ENCODE peak calls at places on chromosome 10, in four cellular contexts. One of them, this sample, is unnamed.

GRCh38 chr10:25059990-25060389 is 43.6 kb downstream of the THNSL1 start:
- DNase-seq in H1: no peak
- DNase-seq in coronary artery: peak; percentile 80
- DNase-seq in CD8-positive, alpha-beta T cell: no peak
- DNase-seq in this sample: peak; percentile 93

GRCh38 chr10:68543004-68543918 is 15.9 kb upstream of the SLC25A16 start:
- DNase-seq in H1: no peak
- DNase-seq in coronary artery: no peak
- DNase-seq in CD8-positive, alpha-beta T cell: no peak
- DNase-seq in this sample: no peak

GRCh38 chr10:78209987-78210386 is 176.3 kb downstream of the RPS24 start:
- DNase-seq in H1: no peak
- DNase-seq in coronary artery: no peak
- DNase-seq in CD8-positive, alpha-beta T cell: no peak
- DNase-seq in this sample: no peak

GRCh38 chr10:11879387-11880168 is 56.4 kb downstream of the PROSER2 start:
- DNase-seq in H1: no peak
- DNase-seq in coronary artery: no peak
- DNase-seq in CD8-positive, alpha-beta T cell: no peak
- DNase-seq in this sample: no peak

GRCh38 chr10:59434463-59435326 is 72.3 kb upstream of the FAM13C start:
- DNase-seq in H1: no peak
- DNase-seq in coronary artery: no peak
- DNase-seq in CD8-positive, alpha-beta T cell: no peak
- DNase-seq in this sample: peak; percentile 50

GRCh38 chr10:128373071-128373749 is 247.0 kb upstream of the MKI67 start:
- DNase-seq in H1: no peak
- DNase-seq in coronary artery: no peak
- DNase-seq in CD8-positive, alpha-beta T cell: no peak
- DNase-seq in this sample: no peak

GRCh38 chr10:24242562-24242961 is 33.6 kb downstream of the KIAA1217 start:
- DNase-seq in H1: no peak
- DNase-seq in coronary artery: no peak
- DNase-seq in CD8-positive, alpha-beta T cell: no peak
- DNase-seq in this sample: no peak

GRCh38 chr10:127046975-127047877 is 142.0 kb downstream of the DOCK1 start:
- DNase-seq in H1: no peak
- DNase-seq in coronary artery: no peak
- DNase-seq in CD8-positive, alpha-beta T cell: no peak
- DNase-seq in this sample: peak; percentile 23

GRCh38 chr10:79060641-79061255 is 8.0 kb upstream of the ZMIZ1 start:
- DNase-seq in H1: no peak
- DNase-seq in coronary artery: peak; percentile 41
- DNase-seq in CD8-positive, alpha-beta T cell: no peak
- DNase-seq in this sample: no peak

GRCh38 chr10:102230861-102231356 is 4.8 kb downstream of the ELOVL3 start:
- DNase-seq in H1: no peak
- DNase-seq in coronary artery: peak; percentile 64
- DNase-seq in CD8-positive, alpha-beta T cell: peak; percentile 23
- DNase-seq in this sample: peak; percentile 17

GRCh38 chr10:46514899-46515298 is 41.6 kb downstream of the GPRIN2 start:
- DNase-seq in H1: no peak
- DNase-seq in coronary artery: no peak
- DNase-seq in CD8-positive, alpha-beta T cell: no peak
- DNase-seq in this sample: no peak

GRCh38 chr10:33315891-33316290 is 18.6 kb downstream of the NRP1 start:
- DNase-seq in H1: no peak
- DNase-seq in coronary artery: no peak
- DNase-seq in CD8-positive, alpha-beta T cell: no peak
- DNase-seq in this sample: peak; percentile 63

GRCh38 chr10:33880291-33880690 is 545.8 kb upstream of the NRP1 start:
- DNase-seq in H1: no peak
- DNase-seq in coronary artery: no peak
- DNase-seq in CD8-positive, alpha-beta T cell: no peak
- DNase-seq in this sample: peak; percentile 24

GRCh38 chr10:131901181-131901829 is 497 bp downstream of the PPP2R2D start:
- DNase-seq in H1: no peak
- DNase-seq in coronary artery: peak; percentile 79
- DNase-seq in CD8-positive, alpha-beta T cell: peak; percentile 26
- DNase-seq in this sample: peak; percentile 18

GRCh38 chr10:92239600-92240288 is 51.1 kb downstream of the CPEB3 start:
- DNase-seq in H1: no peak
- DNase-seq in coronary artery: peak; percentile 74
- DNase-seq in CD8-positive, alpha-beta T cell: peak; percentile 2
- DNase-seq in this sample: peak; percentile 45

GRCh38 chr10:99924856-99925255 is 84.9 kb downstream of the DNMBP start:
- DNase-seq in H1: no peak
- DNase-seq in coronary artery: no peak
- DNase-seq in CD8-positive, alpha-beta T cell: no peak
- DNase-seq in this sample: no peak

GRCh38 chr10:90993340-90993739 is 72.5 kb upstream of the ANKRD1 start:
- DNase-seq in H1: no peak
- DNase-seq in coronary artery: no peak
- DNase-seq in CD8-positive, alpha-beta T cell: no peak
- DNase-seq in this sample: peak; percentile 11

GRCh38 chr10:119496282-119496681 is 46.2 kb downstream of the RGS10 start:
- DNase-seq in H1: no peak
- DNase-seq in coronary artery: no peak
- DNase-seq in CD8-positive, alpha-beta T cell: no peak
- DNase-seq in this sample: no peak

GRCh38 chr10:117677239-117677638 is 134.7 kb downstream of the EMX2 start:
- DNase-seq in H1: no peak
- DNase-seq in coronary artery: peak; percentile 7
- DNase-seq in CD8-positive, alpha-beta T cell: no peak
- DNase-seq in this sample: no peak

GRCh38 chr10:110632591-110633215 is 11.4 kb upstream of the RBM20 start:
- DNase-seq in H1: no peak
- DNase-seq in coronary artery: no peak
- DNase-seq in CD8-positive, alpha-beta T cell: no peak
- DNase-seq in this sample: no peak

GRCh38 chr10:31139497-31139896 is 107.8 kb upstream of the ZNF438 start:
- DNase-seq in H1: no peak
- DNase-seq in coronary artery: no peak
- DNase-seq in CD8-positive, alpha-beta T cell: no peak
- DNase-seq in this sample: no peak

GRCh38 chr10:78894089-78894840 is 174.5 kb upstream of the ZMIZ1 start:
- DNase-seq in H1: no peak
- DNase-seq in coronary artery: no peak
- DNase-seq in CD8-positive, alpha-beta T cell: no peak
- DNase-seq in this sample: no peak

GRCh38 chr10:68900427-68901105 is 549 bp upstream of the DDX50 start:
- DNase-seq in H1: no peak
- DNase-seq in coronary artery: no peak
- DNase-seq in CD8-positive, alpha-beta T cell: no peak
- DNase-seq in this sample: no peak

GRCh38 chr10:62153191-62153590 is 115.5 kb downstream of the RTKN2 start:
- DNase-seq in H1: no peak
- DNase-seq in coronary artery: no peak
- DNase-seq in CD8-positive, alpha-beta T cell: no peak
- DNase-seq in this sample: peak; percentile 86

GRCh38 chr10:30384791-30385201 is 35.7 kb upstream of the MTPAP start:
- DNase-seq in H1: no peak
- DNase-seq in coronary artery: no peak
- DNase-seq in CD8-positive, alpha-beta T cell: no peak
- DNase-seq in this sample: peak; percentile 39

GRCh38 chr10:27360581-27361172 is 120.1 kb upstream of the ACBD5 start:
- DNase-seq in H1: peak; percentile 31
- DNase-seq in coronary artery: no peak
- DNase-seq in CD8-positive, alpha-beta T cell: peak; percentile 80
- DNase-seq in this sample: peak; percentile 88

GRCh38 chr10:35896011-35896410 is 253.9 kb upstream of the FZD8 start:
- DNase-seq in H1: no peak
- DNase-seq in coronary artery: no peak
- DNase-seq in CD8-positive, alpha-beta T cell: no peak
- DNase-seq in this sample: peak; percentile 63

GRCh38 chr10:103967433-103968142 is 648 bp downstream of the SLK start:
- DNase-seq in H1: no peak
- DNase-seq in coronary artery: no peak
- DNase-seq in CD8-positive, alpha-beta T cell: no peak
- DNase-seq in this sample: peak; percentile 24

GRCh38 chr10:87038786-87039185 is 18.7 kb downstream of the FAM25A start:
- DNase-seq in H1: no peak
- DNase-seq in coronary artery: no peak
- DNase-seq in CD8-positive, alpha-beta T cell: no peak
- DNase-seq in this sample: no peak

GRCh38 chr10:19935106-19935505 is 118.9 kb downstream of the PLXDC2 start:
- DNase-seq in H1: no peak
- DNase-seq in coronary artery: no peak
- DNase-seq in CD8-positive, alpha-beta T cell: no peak
- DNase-seq in this sample: no peak

GRCh38 chr10:117896517-117896916 is 150.2 kb downstream of the RAB11FIP2 start:
- DNase-seq in H1: no peak
- DNase-seq in coronary artery: no peak
- DNase-seq in CD8-positive, alpha-beta T cell: no peak
- DNase-seq in this sample: no peak

GRCh38 chr10:7409045-7409731 is 1.6 kb downstream of the SFMBT2 start:
- DNase-seq in H1: no peak
- DNase-seq in coronary artery: no peak
- DNase-seq in CD8-positive, alpha-beta T cell: no peak
- DNase-seq in this sample: peak; percentile 14

GRCh38 chr10:71038234-71038633 is 149.9 kb upstream of the PCBD1 start:
- DNase-seq in H1: no peak
- DNase-seq in coronary artery: no peak
- DNase-seq in CD8-positive, alpha-beta T cell: no peak
- DNase-seq in this sample: no peak

GRCh38 chr10:77455538-77455937 is 182.1 kb downstream of the KCNMA1 start:
- DNase-seq in H1: no peak
- DNase-seq in coronary artery: no peak
- DNase-seq in CD8-positive, alpha-beta T cell: no peak
- DNase-seq in this sample: no peak

GRCh38 chr10:4429538-4429937 is 396.5 kb upstream of the AKR1E2 start:
- DNase-seq in H1: no peak
- DNase-seq in coronary artery: no peak
- DNase-seq in CD8-positive, alpha-beta T cell: no peak
- DNase-seq in this sample: peak; percentile 2

DNA sequence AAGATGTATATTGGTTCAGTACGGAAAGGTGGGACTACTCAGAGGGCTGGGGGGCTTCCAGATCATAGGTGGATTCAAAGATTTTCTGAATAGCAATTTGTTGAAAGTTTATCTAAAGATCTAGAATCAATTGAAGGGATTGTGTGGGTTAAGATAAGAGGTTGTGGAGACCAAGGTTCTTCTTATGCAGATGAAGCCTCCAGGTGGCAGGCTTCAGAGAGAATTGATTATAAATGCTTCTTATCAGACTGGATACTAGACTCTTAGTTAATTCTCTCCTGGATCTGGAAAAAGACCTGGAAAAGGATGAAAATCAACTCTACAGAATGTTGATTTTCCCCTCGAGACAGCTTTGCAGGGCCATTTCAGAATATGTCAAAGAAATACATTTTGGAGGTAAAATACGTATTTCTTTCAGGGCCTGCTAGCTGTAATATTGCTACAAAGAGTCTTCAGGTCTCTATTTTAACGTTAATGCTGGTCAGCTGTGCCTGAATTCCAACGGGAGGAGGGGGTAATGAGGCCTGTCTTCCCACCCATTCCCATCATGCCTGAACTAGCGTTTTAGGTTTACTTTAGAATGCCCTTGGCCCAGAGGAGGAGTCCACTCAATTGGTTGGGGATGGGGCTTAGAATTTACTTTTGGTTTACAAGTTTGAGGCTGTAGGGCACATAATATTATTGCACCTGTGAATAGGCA is 12.8 kb upstream of the GPR15LG start:
- DNase-seq in H1: no peak
- DNase-seq in coronary artery: no peak
- DNase-seq in CD8-positive, alpha-beta T cell: no peak
- DNase-seq in this sample: no peak
- TF ChIP-seq CTCF in H1: no peak
- TF ChIP-seq CTCF in coronary artery: no peak
- TF ChIP-seq CTCF in CD8-positive, alpha-beta T cell: no peak
- TF ChIP-seq CTCF in this sample: no peak

DNA sequence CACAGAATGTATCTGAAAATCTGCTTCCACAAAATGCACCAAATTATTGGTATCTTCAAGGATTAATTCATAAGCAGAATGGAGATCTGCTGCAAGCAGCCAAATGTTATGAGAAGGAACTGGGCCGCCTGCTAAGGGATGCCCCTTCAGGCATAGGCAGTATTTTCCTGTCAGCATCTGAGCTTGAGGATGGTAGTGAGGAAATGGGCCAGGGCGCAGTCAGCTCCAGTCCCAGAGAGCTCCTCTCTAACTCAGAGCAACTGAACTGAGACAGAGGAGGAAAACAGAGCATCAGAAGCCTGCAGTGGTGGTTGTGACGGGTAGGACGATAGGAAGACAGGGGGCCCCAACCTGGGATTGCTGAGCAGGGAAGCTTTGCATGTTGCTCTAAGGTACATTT is 12.1 kb downstream of the IFIT3 start:
- DNase-seq in H1: no peak
- DNase-seq in coronary artery: no peak
- DNase-seq in CD8-positive, alpha-beta T cell: no peak
- DNase-seq in this sample: no peak
- H3K4me3 ChIP-seq in H1: no peak overlapping the region
- H3K4me3 ChIP-seq in coronary artery: no peak overlapping the region
- H3K4me3 ChIP-seq in CD8-positive, alpha-beta T cell: no peak overlapping the region
- H3K4me3 ChIP-seq in this sample: no peak overlapping the region

GRCh38 chr10:97539523-97540200 is 32.9 kb upstream of the ANKRD2 start:
- DNase-seq in H1: no peak
- DNase-seq in coronary artery: peak; percentile 81
- DNase-seq in CD8-positive, alpha-beta T cell: no peak
- DNase-seq in this sample: peak; percentile 94
- TF ChIP-seq CTCF in H1: peak; percentile 12
- TF ChIP-seq CTCF in coronary artery: no peak
- TF ChIP-seq CTCF in CD8-positive, alpha-beta T cell: no peak
- TF ChIP-seq CTCF in this sample: peak; percentile 56

GRCh38 chr10:129971381-129972144 is 7.5 kb upstream of the EBF3 start:
- DNase-seq in H1: no peak
- DNase-seq in coronary artery: no peak
- DNase-seq in CD8-positive, alpha-beta T cell: no peak
- DNase-seq in this sample: peak; percentile 65
- H3K4me3 ChIP-seq in H1: peak overlapping the region; percentile 7
- H3K4me3 ChIP-seq in coronary artery: peak overlapping the region; percentile 71
- H3K4me3 ChIP-seq in CD8-positive, alpha-beta T cell: no peak overlapping the region
- H3K4me3 ChIP-seq in this sample: peak overlapping the region; percentile 46

This sample was measured in fibroblast of pulmonary artery.